ENCODE peak calls at places on chromosomes 1 and 21, in nine cellular contexts. C, P, Y, G, J, E, K, H and F are unnamed samples.
A peak's percentile ranks its signal among the peaks of the same experiment; 100 is the strongest.

GRCh38 chr1:201546093-201546492 is 7.2 kb downstream of the NAV1 start:
- DNase-seq in C (peak; percentile 50), P (no peak), Y (no peak), G (no peak), J (no peak), E (no peak), K (no peak), H (no peak), F (no peak)

GRCh38 chr1:119294728-119295127 is 73.9 kb upstream of the HAO2 start:
- DNase-seq in C (peak; percentile 28), P (no peak), Y (no peak), G (no peak), J (no peak), E (no peak), K (no peak), H (no peak), F (no peak)

GRCh38 chr1:201916649-201917249 is 28.1 kb downstream of the SHISA4 start:
- DNase-seq in C (no peak), P (no peak), Y (peak; percentile 82), G (no peak), J (peak; percentile 91), E (no peak), K (peak; percentile 94), H (peak; percentile 58), F (peak; percentile 79)

GRCh38 chr1:89724369-89725015 is 91.6 kb downstream of the LRRC8C start:
- DNase-seq in C (no peak), P (no peak), Y (no peak), G (no peak), J (no peak), E (no peak), K (peak; percentile 59), H (no peak), F (no peak)

GRCh38 chr1:76939107-76939816 is 72.0 kb downstream of the ST6GALNAC5 start:
- DNase-seq in C (no peak), P (no peak), Y (no peak), G (no peak), J (no peak), E (no peak), K (peak; percentile 37), H (no peak), F (no peak)

GRCh38 chr1:209808059-209808494 is 2.1 kb upstream of the IRF6 start:
- DNase-seq in C (no peak), P (no peak), Y (peak; percentile 88), G (no peak), J (no peak), E (no peak), K (peak; percentile 97), H (no peak), F (peak; percentile 54)

GRCh38 chr1:41503507-41504125 is 19.1 kb upstream of the EDN2 start:
- DNase-seq in C (no peak), P (no peak), Y (no peak), G (no peak), J (no peak), E (no peak), K (no peak), H (no peak), F (no peak)

GRCh38 chr1:220652995-220653394 is 37.2 kb upstream of the C1orf115 start:
- DNase-seq in C (no peak), P (no peak), Y (no peak), G (no peak), J (no peak), E (no peak), K (no peak), H (no peak), F (no peak)

GRCh38 chr21:37502947-37503346 is 136.4 kb downstream of the DYRK1A start:
- DNase-seq in C (no peak), P (no peak), Y (no peak), G (no peak), J (no peak), E (no peak), K (no peak), H (no peak), F (no peak)

GRCh38 chr21:37498664-37499063 is 132.1 kb downstream of the DYRK1A start:
- DNase-seq in C (no peak), P (no peak), Y (no peak), G (no peak), J (no peak), E (no peak), K (no peak), H (no peak), F (no peak)

GRCh38 chr21:37496972-37497371 is 130.4 kb downstream of the DYRK1A start:
- DNase-seq in C (no peak), P (no peak), Y (no peak), G (no peak), J (no peak), E (no peak), K (no peak), H (no peak), F (no peak)
- TF ChIP-seq CTCF in C (peak; percentile 45), P (no peak), Y (peak; percentile 57), G (peak; percentile 35), J (no peak), E (no peak), K (peak; percentile 23), H (no peak), F (no peak)

GRCh38 chr21:44710294-44710665 is 1.1 kb downstream of the TSPEAR start:
- DNase-seq in C (peak; percentile 52), P (no peak), Y (no peak), G (peak; percentile 52), J (peak; percentile 6), E (no peak), K (no peak), H (no peak), F (no peak)

GRCh38 chr21:44710756-44711326 is 531 bp downstream of the TSPEAR start:
- DNase-seq in C (peak; percentile 30), P (peak; percentile 56), Y (no peak), G (peak; percentile 65), J (peak; percentile 7), E (no peak), K (no peak), H (no peak), F (no peak)

GRCh38 chr21:44708213-44708865 is 3.0 kb downstream of the TSPEAR start:
- DNase-seq in C (peak; percentile 47), P (no peak), Y (no peak), G (no peak), J (no peak), E (no peak), K (no peak), H (no peak), F (peak; percentile 44)

GRCh38 chr21:44708866-44709425 is 2.4 kb downstream of the TSPEAR start:
- DNase-seq in C (no peak), P (peak; percentile 37), Y (no peak), G (peak; percentile 53), J (no peak), E (no peak), K (no peak), H (no peak), F (no peak)

DNA sequence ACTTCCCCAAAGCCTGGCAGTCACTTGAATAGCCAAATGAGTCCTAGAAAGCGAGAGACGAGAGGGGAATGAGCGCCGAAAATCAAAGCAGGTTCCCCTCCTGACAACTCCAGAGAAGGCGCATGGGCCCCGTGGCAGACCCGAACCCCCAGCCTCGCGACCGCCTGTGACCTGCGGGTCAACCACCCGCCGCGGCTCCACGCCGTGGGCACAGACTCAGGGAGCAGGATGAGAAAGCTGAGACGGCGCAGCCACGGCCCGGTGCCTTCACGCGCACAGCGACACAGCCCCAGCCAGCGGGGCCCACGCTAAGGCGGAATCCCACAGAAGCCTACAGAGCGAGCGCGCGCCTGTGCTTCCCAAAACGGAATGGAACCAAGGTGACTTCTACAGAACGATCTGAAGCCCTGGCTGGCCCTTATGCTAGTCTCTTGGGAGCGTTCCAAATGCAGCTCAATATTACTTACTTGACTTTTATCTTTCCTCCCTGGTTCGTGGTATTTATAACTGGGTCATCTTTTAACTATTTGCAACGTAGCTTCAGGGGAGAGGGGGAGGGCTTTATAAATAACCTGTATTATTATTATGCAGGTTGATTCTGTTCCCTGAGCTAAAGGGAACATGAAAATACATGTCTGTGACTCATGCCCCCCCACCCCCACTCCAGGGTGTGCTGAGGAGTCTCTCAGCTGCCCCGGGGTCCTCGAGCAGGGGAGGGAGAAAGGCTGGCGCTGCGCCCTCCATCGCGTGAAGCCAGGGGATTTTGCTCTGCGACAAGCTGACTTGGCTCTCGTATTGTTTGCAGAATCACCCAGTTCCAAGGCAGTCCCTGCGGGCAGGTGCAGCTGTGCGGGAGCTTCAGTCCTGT is 1.7 kb downstream of the TSPEAR start:
- DNase-seq in C (peak; percentile 57), P (peak; percentile 46), Y (no peak), G (peak; percentile 70), J (peak; percentile 11), E (no peak), K (peak; percentile 0), H (no peak), F (peak; percentile 35)
- H3K27me3 ChIP-seq in C (peaks cover 100% of the 10 kb centered on the region), P (peaks cover 91% of the 10 kb centered on the region), Y (peaks cover 62% of the 10 kb centered on the region), G (peaks cover 75% of the 10 kb centered on the region), J (peaks cover 2% of the 10 kb centered on the region), E (peaks cover 9% of the 10 kb centered on the region), K (peaks cover 79% of the 10 kb centered on the region), H (no peaks in the 10 kb centered on the region), F (peaks cover 24% of the 10 kb centered on the region)

GRCh38 chr1:27392096-27392777 is at the start of gene GPR3:
- DNase-seq in C (peak; percentile 96), P (peak; percentile 94), Y (peak; percentile 66), G (peak; percentile 92), J (peak; percentile 82), E (peak; percentile 46), K (peak; percentile 91), H (peak; percentile 92), F (peak; percentile 78)

GRCh38 chr1:27393641-27394281 is 1.3 kb downstream of the GPR3 start:
- DNase-seq in C (no peak), P (no peak), Y (no peak), G (no peak), J (no peak), E (no peak), K (no peak), H (no peak), F (no peak)

GRCh38 chr1:27394282-27394658 is 1.8 kb downstream of the GPR3 start:
- DNase-seq in C (no peak), P (no peak), Y (no peak), G (no peak), J (no peak), E (no peak), K (no peak), H (no peak), F (no peak)

GRCh38 chr1:27391511-27392095 is 819 bp upstream of the GPR3 start:
- DNase-seq in C (peak; percentile 56), P (no peak), Y (no peak), G (peak; percentile 74), J (no peak), E (no peak), K (peak; percentile 57), H (peak; percentile 69), F (peak; percentile 68)

GRCh38 chr1:27392778-27393635 is 585 bp downstream of the GPR3 start:
- DNase-seq in C (peak; percentile 52), P (no peak), Y (no peak), G (no peak), J (no peak), E (no peak), K (no peak), H (no peak), F (no peak)
- TF ChIP-seq CTCF in C (peak; percentile 45), P (no peak), Y (no peak), G (no peak), J (no peak), E (no peak), K (peak; percentile 29), H (no peak), F (no peak)

GRCh38 chr21:45947296-45947695 is 34.3 kb upstream of the COL6A1 start:
- DNase-seq in C (no peak), P (peak; percentile 54), Y (no peak), G (no peak), J (no peak), E (no peak), K (no peak), H (no peak), F (no peak)

GRCh38 chr21:45947716-45948255 is 33.8 kb upstream of the COL6A1 start:
- DNase-seq in C (no peak), P (peak; percentile 62), Y (no peak), G (no peak), J (no peak), E (no peak), K (no peak), H (no peak), F (no peak)

GRCh38 chr21:45949928-45950739 is 31.4 kb upstream of the COL6A1 start:
- DNase-seq in C (no peak), P (peak; percentile 87), Y (no peak), G (no peak), J (no peak), E (no peak), K (no peak), H (no peak), F (no peak)

GRCh38 chr21:45950740-45951515 is 30.6 kb upstream of the COL6A1 start:
- DNase-seq in C (no peak), P (peak; percentile 77), Y (no peak), G (no peak), J (no peak), E (no peak), K (peak; percentile 48), H (peak; percentile 54), F (no peak)

DNA sequence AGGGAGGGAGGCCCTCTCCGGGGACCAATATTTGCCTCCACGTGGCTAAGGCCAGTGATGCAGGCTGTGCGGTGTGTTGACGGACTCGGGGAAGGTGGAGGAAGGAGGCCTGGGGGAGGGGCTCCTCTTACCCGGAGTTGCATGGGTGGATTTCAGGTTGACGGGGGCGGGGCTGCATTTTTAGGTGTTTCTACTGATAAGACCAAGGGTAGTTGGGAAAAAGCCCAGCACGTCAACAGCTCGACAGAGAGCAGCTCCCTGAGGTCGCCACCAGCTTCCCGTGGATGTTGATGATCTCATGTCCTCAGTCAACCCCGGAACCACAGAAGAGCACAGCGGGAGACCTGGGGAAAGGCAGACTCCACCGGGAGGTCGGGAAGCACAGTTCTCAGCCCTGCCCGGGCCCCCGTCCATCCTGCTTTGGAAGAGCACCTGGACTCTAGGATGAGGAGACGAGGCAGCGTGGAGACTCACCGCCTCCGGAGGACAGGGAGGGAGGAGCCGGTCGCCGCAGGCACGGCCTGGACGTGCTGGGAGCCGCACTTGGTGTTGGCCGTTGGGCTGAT is 32.9 kb upstream of the COL6A1 start:
- DNase-seq in C (no peak), P (peak; percentile 64), Y (no peak), G (no peak), J (no peak), E (no peak), K (no peak), H (peak; percentile 14), F (no peak)
- H3K27me3 ChIP-seq in C (no peaks in the 10 kb centered on the region), P (no peaks in the 10 kb centered on the region), Y (peaks cover 42% of the 10 kb centered on the region), G (peaks cover 8% of the 10 kb centered on the region), J (no peaks in the 10 kb centered on the region), E (no peaks in the 10 kb centered on the region), K (peaks cover 2% of the 10 kb centered on the region), H (no peaks in the 10 kb centered on the region), F (no peaks in the 10 kb centered on the region)